ENCODE peak calls at places on chromosomes 3 and 15, in ten cellular contexts. C, J, M, O, Y, S, A, N, F and H are unnamed samples.

GRCh38 chr3:30688776-30689175 is 82.4 kb downstream of the TGFBR2 start:
- DNase-seq in C (peak), J (no peak), M (no peak), O (no peak), Y (no peak), S (no peak), A (peak), N (no peak), F (no peak), H (peak)

GRCh38 chr3:176554264-176554663 is 643.0 kb downstream of the TBL1XR1 start:
- DNase-seq in C (no peak), J (peak), M (no peak), O (no peak), Y (no peak), S (no peak), A (no peak), N (no peak), F (no peak), H (no peak)

GRCh38 chr15:94703591-94703990 is 472.2 kb downstream of the MCTP2 start:
- DNase-seq in C (no peak), J (no peak), M (no peak), O (no peak), Y (no peak), S (no peak), A (no peak), N (no peak), F (no peak), H (no peak)

GRCh38 chr15:74735305-74735704 is 10.0 kb upstream of the CYP1A1 start:
- DNase-seq in C (no peak), J (no peak), M (no peak), O (no peak), Y (no peak), S (no peak), A (no peak), N (no peak), F (no peak), H (no peak)

GRCh38 chr15:101429191-101429590 is 60.3 kb downstream of the PCSK6 start:
- DNase-seq in C (no peak), J (no peak), M (no peak), O (no peak), Y (no peak), S (no peak), A (no peak), N (no peak), F (no peak), H (no peak)

GRCh38 chr3:182239316-182239715 is 527.6 kb downstream of the SOX2 start:
- DNase-seq in C (no peak), J (no peak), M (no peak), O (no peak), Y (no peak), S (peak), A (no peak), N (no peak), F (no peak), H (no peak)

GRCh38 chr15:69697913-69698312 is 245.3 kb downstream of the RPLP1 start:
- DNase-seq in C (no peak), J (no peak), M (no peak), O (no peak), Y (peak), S (no peak), A (no peak), N (no peak), F (no peak), H (no peak)

GRCh38 chr3:141405025-141405424 is 36.7 kb downstream of the ZBTB38 start:
- DNase-seq in C (no peak), J (peak), M (no peak), O (peak), Y (no peak), S (no peak), A (no peak), N (no peak), F (no peak), H (peak)

GRCh38 chr3:164458986-164459385 is 619.3 kb downstream of the SI start:
- DNase-seq in C (no peak), J (peak), M (no peak), O (peak), Y (no peak), S (peak), A (peak), N (no peak), F (no peak), H (peak)

GRCh38 chr15:43918717-43919116 is 91.9 kb downstream of the WDR76 start:
- DNase-seq in C (no peak), J (no peak), M (no peak), O (no peak), Y (no peak), S (no peak), A (no peak), N (no peak), F (no peak), H (no peak)

GRCh38 chr3:108818404-108818803 is 4.2 kb upstream of the TRAT1 start:
- DNase-seq in C (no peak), J (peak), M (no peak), O (peak), Y (no peak), S (no peak), A (no peak), N (no peak), F (peak), H (peak)

GRCh38 chr3:168249539-168250414 is 154.1 kb upstream of the GOLIM4 start:
- DNase-seq in C (peak), J (peak), M (peak), O (peak), Y (peak), S (peak), A (peak), N (peak), F (peak), H (peak)

GRCh38 chr3:141782386-141782932 is 19.3 kb downstream of the GRK7 start:
- DNase-seq in C (no peak), J (no peak), M (no peak), O (peak), Y (no peak), S (no peak), A (no peak), N (no peak), F (peak), H (no peak)

GRCh38 chr15:91302588-91303439 is 202.8 kb downstream of the SV2B start:
- DNase-seq in C (peak), J (peak), M (no peak), O (peak), Y (no peak), S (peak), A (peak), N (no peak), F (peak), H (peak)

GRCh38 chr3:131402391-131403039 is 20.9 kb downstream of the NUDT16 start:
- DNase-seq in C (no peak), J (peak), M (no peak), O (peak), Y (no peak), S (peak), A (no peak), N (no peak), F (no peak), H (peak)

GRCh38 chr3:112132975-112133448 is at the start of gene GCSAM:
- DNase-seq in C (no peak), J (no peak), M (peak), O (peak), Y (peak), S (no peak), A (no peak), N (peak), F (peak), H (no peak)

GRCh38 chr3:179760944-179761343 is 108.1 kb downstream of the USP13 start:
- DNase-seq in C (peak), J (peak), M (no peak), O (peak), Y (no peak), S (peak), A (peak), N (no peak), F (no peak), H (peak)

GRCh38 chr3:108329947-108330346 is 33.6 kb downstream of the HHLA2 start:
- DNase-seq in C (no peak), J (no peak), M (no peak), O (no peak), Y (no peak), S (no peak), A (no peak), N (no peak), F (no peak), H (no peak)

GRCh38 chr3:142501004-142501926 is 53.4 kb upstream of the XRN1 start:
- DNase-seq in C (peak), J (peak), M (no peak), O (peak), Y (no peak), S (peak), A (peak), N (no peak), F (no peak), H (peak)

GRCh38 chr3:171874251-171874679 is 31.1 kb downstream of the TMEM212 start:
- DNase-seq in C (peak), J (peak), M (no peak), O (peak), Y (no peak), S (peak), A (peak), N (no peak), F (no peak), H (peak)

GRCh38 chr15:43095243-43095642 is 10.6 kb downstream of the UBR1 start:
- DNase-seq in C (no peak), J (peak), M (no peak), O (peak), Y (no peak), S (no peak), A (peak), N (no peak), F (no peak), H (peak)

DNA sequence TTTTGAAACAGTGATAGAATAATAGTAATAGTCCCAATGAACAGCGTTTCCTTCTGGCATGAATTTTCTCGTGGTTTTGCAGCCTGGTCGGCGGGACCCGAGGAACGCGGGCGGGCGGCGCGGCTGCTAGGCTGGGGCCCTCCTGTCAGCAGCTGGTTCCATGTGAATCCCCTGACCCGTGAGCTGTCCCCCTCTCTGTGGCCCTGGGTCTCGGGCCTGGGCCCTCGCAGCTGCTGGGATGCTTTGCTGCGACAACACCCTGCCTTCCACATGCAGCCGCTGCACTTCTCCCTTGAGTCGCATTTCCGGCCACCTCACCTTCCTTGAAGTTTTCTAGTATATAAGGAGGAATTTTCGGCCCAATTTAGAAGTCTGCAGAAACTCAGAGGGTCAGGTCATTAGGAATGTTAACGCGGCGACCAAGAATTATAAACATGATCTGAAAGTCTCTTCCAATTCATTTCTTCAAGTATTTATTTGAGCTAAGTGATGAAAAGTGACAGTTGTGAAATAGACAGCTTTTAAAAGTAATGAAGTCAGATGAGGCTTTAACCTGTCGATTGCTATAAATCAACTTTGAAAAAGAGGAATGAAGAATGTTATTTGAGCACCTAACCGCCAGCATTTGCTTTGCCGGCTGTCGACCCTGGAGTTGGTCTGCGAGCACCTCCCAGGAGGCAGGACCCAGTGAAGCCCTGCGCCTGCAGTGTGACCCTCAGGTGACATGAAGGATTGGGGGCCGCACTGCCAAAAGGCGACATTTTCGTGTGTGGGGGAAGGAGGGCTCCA is 27.7 kb downstream of the NR2F2 start:
- DNase-seq in C (no peak), J (no peak), M (no peak), O (peak), Y (no peak), S (no peak), A (no peak), N (no peak), F (no peak), H (no peak)
- H3K4me3 ChIP-seq in C (peak), J (peak), M (no peak), O (peak), Y (peak), S (peak), A (peak), N (peak), F (no peak), H (no peak)

GRCh38 chr3:47134311-47134710 is 29.6 kb downstream of the SETD2 start:
- DNase-seq in C (no peak), J (no peak), M (no peak), O (no peak), Y (no peak), S (no peak), A (no peak), N (no peak), F (no peak), H (no peak)
- H3K4me3 ChIP-seq in C (no peak), J (no peak), M (no peak), O (no peak), Y (no peak), S (no peak), A (no peak), N (no peak), F (no peak), H (no peak)

DNA sequence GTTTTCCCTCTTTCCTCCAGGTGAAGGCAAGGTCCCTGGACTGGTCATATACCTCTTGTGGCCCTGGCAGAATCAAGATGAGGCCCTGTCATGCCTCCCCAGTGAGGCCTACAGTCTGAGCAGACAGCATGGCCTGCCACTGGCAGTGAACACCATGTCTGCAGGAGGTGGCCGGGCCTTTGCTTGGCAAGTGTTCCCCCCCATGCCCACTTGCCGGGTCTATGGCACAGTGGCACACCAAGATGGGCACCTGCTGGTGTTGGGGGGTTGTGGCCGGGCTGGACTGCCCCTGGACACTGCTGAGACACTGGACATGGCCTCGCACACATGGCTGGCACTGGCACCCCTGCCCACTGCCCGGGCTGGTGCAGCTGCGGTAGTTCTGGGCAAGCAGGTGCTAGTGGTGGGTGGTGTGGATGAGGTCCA is 1.2 kb downstream of the KLHDC8B start:
- DNase-seq in C (no peak), J (peak), M (no peak), O (no peak), Y (no peak), S (no peak), A (no peak), N (no peak), F (no peak), H (no peak)
- H3K4me3 ChIP-seq in C (peak), J (peak), M (peak), O (peak), Y (peak), S (peak), A (no peak), N (peak), F (no peak), H (no peak)

DNA sequence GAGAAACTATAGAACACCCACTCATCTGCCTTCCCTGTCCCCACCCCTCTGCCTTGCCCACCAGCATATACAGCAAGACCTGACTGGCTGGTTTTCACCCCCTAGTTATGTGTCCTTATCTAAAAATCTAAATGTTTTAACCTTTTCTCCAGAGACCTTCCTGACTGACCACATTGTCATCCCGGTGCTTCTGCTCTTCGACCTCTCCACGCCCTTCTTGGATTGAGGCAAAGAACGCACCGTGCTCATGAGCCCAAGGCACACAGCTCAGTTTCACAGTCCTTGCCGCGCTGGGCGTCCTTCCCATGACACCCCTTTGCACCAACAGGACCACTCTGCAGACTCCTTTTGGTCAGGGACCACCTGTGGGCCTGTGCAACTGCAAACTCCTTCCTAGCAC is 62.7 kb downstream of the B3GNT5 start:
- DNase-seq in C (no peak), J (no peak), M (no peak), O (no peak), Y (no peak), S (no peak), A (no peak), N (no peak), F (peak), H (no peak)
- H3K4me3 ChIP-seq in C (no peak), J (no peak), M (no peak), O (no peak), Y (no peak), S (no peak), A (no peak), N (no peak), F (no peak), H (no peak)

DNA sequence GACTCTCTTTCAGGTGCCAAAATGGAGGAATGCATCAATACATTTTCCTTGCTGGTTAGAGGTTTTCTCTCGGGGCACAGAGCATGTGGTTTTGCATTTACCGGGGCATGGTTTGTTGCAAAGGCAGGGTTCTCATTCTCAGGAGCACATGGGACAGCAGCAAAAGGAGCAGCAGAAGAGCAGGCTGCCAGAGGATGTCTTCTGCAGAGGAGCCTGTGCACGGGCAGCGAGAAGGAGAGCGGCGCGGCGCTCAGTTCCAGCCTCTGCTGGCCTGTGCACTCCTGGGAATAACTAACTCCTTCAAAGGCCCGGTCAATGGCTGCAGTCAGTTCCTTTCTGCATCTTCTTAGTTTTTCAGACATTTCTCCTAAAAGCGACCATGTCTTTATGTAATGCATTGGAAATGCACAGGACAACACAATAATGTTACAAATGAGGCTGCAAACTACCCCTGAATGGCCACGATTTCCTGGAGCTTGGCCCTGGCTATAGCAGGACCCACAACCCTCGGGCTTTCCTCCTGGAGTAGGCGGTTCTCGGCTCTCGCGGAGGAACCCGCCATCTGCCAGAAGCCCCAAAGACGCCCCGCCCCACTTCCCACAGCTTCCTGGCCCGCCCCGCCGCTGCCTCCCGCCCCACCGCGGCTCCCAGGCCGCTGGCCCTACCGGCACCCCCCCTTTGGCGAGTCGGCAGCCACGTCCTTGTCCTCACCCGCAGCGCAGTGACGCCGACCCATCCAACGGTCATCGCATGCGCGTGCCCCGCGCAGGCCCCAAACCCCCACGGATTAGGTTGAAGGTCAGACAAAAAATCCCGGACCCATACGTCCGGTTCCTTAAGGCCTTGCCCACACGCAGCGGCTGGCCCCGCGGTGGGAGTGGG is at the start of gene C3orf62:
- DNase-seq in C (peak), J (peak), M (peak), O (peak), Y (peak), S (peak), A (peak), N (peak), F (peak), H (peak)
- H3K4me3 ChIP-seq in C (peak), J (peak), M (peak), O (peak), Y (peak), S (peak), A (peak), N (peak), F (peak), H (peak)

GRCh38 chr3:192068464-192069254 is 607.7 kb downstream of the PYDC2 start:
- DNase-seq in C (no peak), J (no peak), M (no peak), O (no peak), Y (no peak), S (no peak), A (no peak), N (no peak), F (no peak), H (no peak)

GRCh38 chr3:192064959-192065358 is 604.0 kb downstream of the PYDC2 start:
- DNase-seq in C (no peak), J (no peak), M (no peak), O (no peak), Y (no peak), S (no peak), A (no peak), N (no peak), F (no peak), H (no peak)

GRCh38 chr3:192060160-192060783 is 599.3 kb downstream of the PYDC2 start:
- DNase-seq in C (no peak), J (no peak), M (no peak), O (no peak), Y (no peak), S (no peak), A (no peak), N (no peak), F (peak), H (no peak)

GRCh38 chr3:192062186-192062585 is 601.2 kb downstream of the PYDC2 start:
- DNase-seq in C (no peak), J (no peak), M (no peak), O (no peak), Y (no peak), S (no peak), A (no peak), N (no peak), F (no peak), H (peak)

DNA sequence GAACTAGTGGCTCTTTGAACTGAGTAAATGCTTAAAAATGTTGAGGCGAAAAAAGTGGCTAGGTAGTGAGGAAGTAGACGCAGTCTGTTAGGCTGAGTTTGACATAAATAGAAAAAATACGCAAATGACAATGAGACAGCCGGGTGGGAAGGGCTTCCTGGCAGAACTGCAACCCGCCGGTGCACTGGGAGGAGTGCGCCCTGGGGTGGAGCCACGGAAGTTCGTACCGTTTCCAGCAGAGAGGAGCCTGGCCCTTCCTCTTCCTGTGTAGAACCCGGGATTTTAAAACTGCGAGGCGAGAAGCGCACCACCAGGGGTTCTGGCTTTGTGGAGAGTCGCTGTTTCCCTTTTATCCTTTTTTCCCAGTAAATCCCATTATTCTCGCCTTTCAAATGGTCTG is 602.6 kb downstream of the PYDC2 start:
- DNase-seq in C (no peak), J (no peak), M (no peak), O (no peak), Y (peak), S (no peak), A (no peak), N (peak), F (peak), H (peak)
- H3K4me3 ChIP-seq in C (no peak), J (no peak), M (no peak), O (no peak), Y (peak), S (peak), A (peak), N (no peak), F (no peak), H (no peak)